ENCODE peak calls at places on chromosomes 13 and 19, in seven cellular contexts. T, I, Y, V, U, B and M are unnamed samples.

GRCh38 chr13:46712524-46712923 is 84.4 kb downstream of the ESD start:
- ATAC-seq in T (no peak), I (no peak), Y (no peak), V (no peak), U (no peak), B (no peak), M (no peak)

GRCh38 chr19:45767410-45767880 is 1.6 kb downstream of the SIX5 start:
- ATAC-seq in T (no peak), I (no peak), Y (no peak), V (no peak), U (peak), B (peak), M (no peak)

GRCh38 chr13:76894401-76895110 is 8.4 kb upstream of the KCTD12 start:
- ATAC-seq in T (no peak), I (no peak), Y (peak), V (peak), U (no peak), B (no peak), M (peak)

GRCh38 chr19:41802770-41803169 is 6.4 kb downstream of the CEACAM3 start:
- ATAC-seq in T (no peak), I (no peak), Y (no peak), V (no peak), U (no peak), B (no peak), M (peak)

GRCh38 chr19:29528946-29529645 is 3.3 kb downstream of the VSTM2B start:
- ATAC-seq in T (no peak), I (no peak), Y (no peak), V (no peak), U (no peak), B (no peak), M (no peak)

GRCh38 chr13:71021810-71022422 is 845.1 kb downstream of the DACH1 start:
- ATAC-seq in T (no peak), I (no peak), Y (no peak), V (no peak), U (no peak), B (no peak), M (peak)

GRCh38 chr13:77016888-77017623 is 9.9 kb downstream of the FBXL3 start:
- ATAC-seq in T (no peak), I (no peak), Y (no peak), V (no peak), U (peak), B (no peak), M (no peak)

GRCh38 chr19:43699506-43700367 is 16.1 kb upstream of the IRGC start:
- ATAC-seq in T (no peak), I (no peak), Y (no peak), V (no peak), U (peak), B (peak), M (no peak)

GRCh38 chr19:4722671-4723464 is 774 bp downstream of the DPP9 start:
- ATAC-seq in T (peak), I (no peak), Y (peak), V (no peak), U (peak), B (no peak), M (peak)

GRCh38 chr19:44648536-44649370 is 5.0 kb downstream of the PVR start:
- ATAC-seq in T (no peak), I (no peak), Y (no peak), V (no peak), U (no peak), B (no peak), M (no peak)

GRCh38 chr13:83753912-83754624 is 128.2 kb downstream of the SLITRK1 start:
- ATAC-seq in T (no peak), I (no peak), Y (no peak), V (no peak), U (no peak), B (no peak), M (no peak)

GRCh38 chr13:49622174-49622946 is 5.9 kb upstream of the ARL11 start:
- ATAC-seq in T (no peak), I (no peak), Y (no peak), V (no peak), U (no peak), B (no peak), M (no peak)

GRCh38 chr19:17330546-17331253 is 4.0 kb downstream of the ANO8 start:
- ATAC-seq in T (no peak), I (no peak), Y (no peak), V (no peak), U (no peak), B (no peak), M (no peak)

GRCh38 chr13:29522044-29522685 is 73.3 kb downstream of the SLC7A1 start:
- ATAC-seq in T (no peak), I (no peak), Y (no peak), V (no peak), U (peak), B (no peak), M (no peak)